ENCODE peak calls at places on chromosomes 12 and 14, in six cellular contexts. E is adrenal gland; P is CD8-positive, alpha-beta memory T cell; W is AG04450; O is suprapubic skin; T is heart left ventricle. N is an unnamed sample.

GRCh38 chr12:66881401-66881800 is 202.5 kb upstream of the GRIP1 start:
- DNase-seq in E (no peak), W (no peak), P (no peak), T (no peak), O (no peak), N (no peak)

GRCh38 chr12:2487278-2487677 is 307.5 kb upstream of the FKBP4 start:
- DNase-seq in P (no peak), O (no peak), W (peak; percentile 16), E (no peak), T (no peak), N (no peak)

GRCh38 chr14:81427348-81428058 is 27.4 kb upstream of the STON2 start:
- DNase-seq in T (no peak), W (no peak), O (no peak), E (peak; percentile 30), P (no peak), N (peak; percentile 48)

GRCh38 chr12:1935242-1935641 is 16.8 kb upstream of the CACNA2D4 start:
- DNase-seq in O (no peak), W (no peak), E (peak; percentile 51), T (no peak), P (no peak), N (no peak)

GRCh38 chr12:107091381-107091780 is 2.0 kb downstream of the CRY1 start:
- DNase-seq in W (no peak), T (no peak), O (no peak), E (no peak), P (no peak), N (no peak)

GRCh38 chr14:31934767-31935266 is 142.3 kb upstream of the ARHGAP5 start:
- DNase-seq in T (no peak), O (no peak), W (no peak), E (peak; percentile 52), P (no peak), N (no peak)

GRCh38 chr12:60995256-60995825 is 1264.9 kb upstream of the USP15 start:
- DNase-seq in O (no peak), P (no peak), T (no peak), E (no peak), W (no peak), N (no peak)

GRCh38 chr12:2834581-2835491 is at the start of gene NRIP2:
- DNase-seq in P (no peak), W (no peak), O (no peak), E (peak; percentile 47), T (peak; percentile 54), N (no peak)

GRCh38 chr14:53193193-53193592 is 40.1 kb upstream of the DDHD1 start:
- DNase-seq in P (no peak), O (no peak), W (no peak), E (no peak), T (no peak), N (no peak)

GRCh38 chr12:75923964-75924666 is 107.5 kb downstream of the PHLDA1 start:
- DNase-seq in T (no peak), E (no peak), P (no peak), O (no peak), W (no peak), N (no peak)

GRCh38 chr12:31106101-31106803 is 32.6 kb downstream of the DDX11 start:
- DNase-seq in P (no peak), T (no peak), W (no peak), E (no peak), O (no peak), N (no peak)

GRCh38 chr12:11702959-11703358 is 53.5 kb downstream of the ETV6 start:
- DNase-seq in P (no peak), O (no peak), W (no peak), T (no peak), E (no peak), N (no peak)

DNA sequence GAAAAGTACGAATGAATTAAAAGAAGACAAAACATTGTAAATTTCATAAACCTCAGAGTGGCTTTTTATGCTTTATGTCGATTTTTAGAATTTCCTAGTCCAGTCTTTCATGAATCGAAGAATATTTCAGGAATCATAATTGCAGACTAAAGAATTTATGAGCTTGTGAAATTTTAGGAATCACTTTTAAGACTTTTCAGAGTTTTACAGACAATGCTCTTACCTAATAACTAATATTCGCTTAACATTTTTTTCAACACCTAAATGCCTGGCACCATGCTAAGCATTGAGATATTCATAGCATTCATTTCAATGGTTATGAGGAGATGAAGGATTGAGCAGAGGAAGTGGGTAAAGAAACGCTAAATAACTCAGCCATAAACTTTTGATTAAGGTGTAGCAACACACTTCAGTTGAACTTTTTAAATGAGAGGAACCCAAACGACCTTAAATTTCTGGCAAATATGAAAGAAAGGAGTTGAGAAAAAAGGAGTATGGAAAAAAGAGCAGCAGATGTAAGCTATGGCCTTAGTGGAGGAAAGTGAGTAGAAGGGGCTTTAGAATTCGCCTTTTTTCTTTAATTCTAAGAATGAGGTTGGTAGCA is 739 bp upstream of the USP44 start:
- DNase-seq in E (no peak), P (no peak), T (no peak), W (no peak), O (no peak), N (no peak)
- H3K27me3 ChIP-seq in E (no peaks in the 10 kb centered on the region), P (no peaks in the 10 kb centered on the region), T (no peaks in the 10 kb centered on the region), W (no peaks in the 10 kb centered on the region), O (peaks cover 3% of the 10 kb centered on the region), N (peaks cover 9% of the 10 kb centered on the region)

GRCh38 chr12:80715850-80716249 is 862 bp upstream of the MYF5 start:
- DNase-seq in P (no peak), O (no peak), T (no peak), W (no peak), E (no peak), N (no peak)

GRCh38 chr12:80714055-80714454 is 2.7 kb upstream of the MYF5 start:
- DNase-seq in T (no peak), O (no peak), W (no peak), P (no peak), E (no peak), N (no peak)

GRCh38 chr12:80713419-80713818 is 3.3 kb upstream of the MYF5 start:
- DNase-seq in O (no peak), T (no peak), W (no peak), E (no peak), P (no peak), N (no peak)

GRCh38 chr12:80712866-80713265 is 3.8 kb upstream of the MYF5 start:
- DNase-seq in E (no peak), W (no peak), P (no peak), O (no peak), T (no peak), N (no peak)

DNA sequence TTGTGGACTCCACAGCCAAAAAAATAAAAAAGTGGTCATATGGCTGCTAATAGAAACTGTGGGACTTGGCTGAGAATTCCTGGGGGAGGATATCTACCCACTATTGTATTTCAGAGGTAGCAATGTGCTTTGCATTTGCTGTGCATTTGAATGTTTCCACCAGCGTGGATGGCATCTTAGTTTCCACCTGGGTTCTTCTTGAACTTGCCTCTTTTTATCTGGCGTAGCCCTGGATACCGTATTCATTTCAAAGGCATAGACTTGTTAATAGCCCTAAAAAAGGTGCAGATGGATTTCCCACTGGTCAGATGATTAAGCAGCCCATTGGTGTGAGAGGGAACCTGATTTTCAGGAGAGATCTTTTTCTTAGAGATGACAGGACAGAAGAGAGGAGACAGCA is 1.9 kb upstream of the MYF5 start:
- DNase-seq in W (no peak), E (no peak), P (no peak), T (no peak), O (no peak), N (no peak)
- H3K27me3 ChIP-seq in W (no peaks in the 10 kb centered on the region), E (peaks cover 23% of the 10 kb centered on the region), P (no peaks in the 10 kb centered on the region), T (peaks cover 33% of the 10 kb centered on the region), O (peaks cover 61% of the 10 kb centered on the region), N (peaks cover 9% of the 10 kb centered on the region)

DNA sequence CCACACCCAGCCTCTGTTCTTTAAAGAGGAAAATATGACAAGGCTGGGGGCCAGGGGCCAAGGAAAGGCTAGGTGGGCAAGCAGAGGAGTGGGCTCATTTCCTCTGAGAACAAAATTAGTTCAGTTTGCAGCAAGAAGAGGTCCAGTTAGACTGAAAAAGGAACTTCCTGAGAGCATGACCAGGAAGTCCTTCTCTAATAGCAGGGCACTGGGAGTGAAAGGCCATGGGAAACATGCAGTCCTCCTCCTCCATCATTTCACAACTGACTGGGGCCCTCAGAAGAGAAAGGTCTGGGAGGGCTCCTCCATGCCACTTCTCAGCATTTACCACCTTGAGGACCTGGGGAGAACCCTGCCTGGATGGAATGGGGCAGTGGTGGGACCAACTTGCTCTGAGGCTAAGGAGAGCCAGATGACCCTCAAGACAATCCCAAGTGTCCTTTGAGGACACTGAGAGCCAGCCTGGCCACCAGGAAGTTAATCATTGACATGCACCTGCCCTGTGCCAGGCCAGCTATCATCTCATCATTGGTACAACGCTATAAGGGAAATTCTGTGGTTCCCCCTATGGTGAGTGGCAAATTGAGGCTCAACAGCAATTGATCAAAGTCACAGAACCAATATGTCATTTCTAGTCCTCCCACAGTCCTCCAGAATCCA is 2.0 kb downstream of the AQP2 start:
- DNase-seq in T (no peak), W (no peak), E (no peak), O (no peak), P (no peak), N (no peak)
- H3K27me3 ChIP-seq in T (peaks cover 45% of the 10 kb centered on the region), W (peaks cover 66% of the 10 kb centered on the region), E (peaks cover 12% of the 10 kb centered on the region), O (peaks cover 34% of the 10 kb centered on the region), P (peaks cover 19% of the 10 kb centered on the region), N (peaks cover 37% of the 10 kb centered on the region)

GRCh38 chr12:130196827-130197226 is 34.6 kb downstream of the FZD10 start:
- DNase-seq in E (no peak), T (no peak), O (no peak), P (no peak), W (no peak), N (no peak)

GRCh38 chr12:130195776-130196175 is 33.5 kb downstream of the FZD10 start:
- DNase-seq in P (no peak), E (no peak), T (no peak), O (no peak), W (no peak), N (no peak)

GRCh38 chr12:130192667-130193345 is 30.5 kb downstream of the FZD10 start:
- DNase-seq in E (no peak), O (no peak), W (no peak), P (no peak), T (no peak), N (no peak)

GRCh38 chr12:130195369-130195768 is 33.1 kb downstream of the FZD10 start:
- DNase-seq in O (no peak), W (no peak), E (no peak), P (no peak), T (no peak), N (no peak)

GRCh38 chr12:130194154-130194553 is 31.9 kb downstream of the FZD10 start:
- DNase-seq in E (no peak), W (no peak), T (no peak), O (no peak), P (no peak), N (no peak)
- H3K27me3 ChIP-seq in E (no peaks in the 10 kb centered on the region), W (no peaks in the 10 kb centered on the region), T (peaks cover 40% of the 10 kb centered on the region), O (peaks cover 10% of the 10 kb centered on the region), P (no peaks in the 10 kb centered on the region), N (peaks cover 6% of the 10 kb centered on the region)

N was measured in lower lobe of right lung.